ENCODE peak calls at places on chromosomes 12 and 14, in seven cellular contexts. Q is aorta; G is mesendoderm; P is H9; H is upper lobe of right lung; D is OCI-LY7; F is CD8-positive, alpha-beta memory T cell. V is an unnamed sample. For H3K4me1, the result is how much of the 10 kb centered on the place peaks cover.

GRCh38 chr14:80959448-80960006 is 4.1 kb downstream of the TSHR start:
- DNase-seq in Q (no peak), G (no peak), P (no peak), H (no peak), D (peak), F (peak), V (no peak)

GRCh38 chr12:77746108-77746507 is 84.6 kb upstream of the NAV3 start:
- DNase-seq in Q (no peak), G (no peak), P (no peak), H (no peak), D (peak), F (no peak), V (no peak)

GRCh38 chr14:53953828-53954550 is 2.6 kb downstream of the BMP4 start:
- DNase-seq in Q (peak), G (peak), P (peak), H (peak), D (no peak), F (no peak), V (peak)

GRCh38 chr12:114504311-114504710 is 98.4 kb upstream of the TBX5 start:
- DNase-seq in Q (no peak), G (no peak), P (no peak), H (no peak), D (no peak), F (no peak), V (no peak)

GRCh38 chr12:26056335-26056734 is 68.5 kb downstream of the BHLHE41 start:
- DNase-seq in Q (no peak), G (no peak), P (no peak), H (no peak), D (no peak), F (no peak), V (no peak)

GRCh38 chr14:49767473-49768300 is at the start of gene KLHDC2:
- DNase-seq in Q (peak), G (peak), P (peak), H (peak), D (peak), F (peak), V (peak)

GRCh38 chr12:102021540-102022246 is 40.1 kb downstream of the WASHC3 start:
- DNase-seq in Q (no peak), G (no peak), P (no peak), H (no peak), D (no peak), F (no peak), V (no peak)

GRCh38 chr12:13097526-13097925 is 5.9 kb downstream of the GSG1 start:
- DNase-seq in Q (peak), G (no peak), P (no peak), H (no peak), D (no peak), F (no peak), V (no peak)

GRCh38 chr12:111655356-111655755 is 30.4 kb downstream of the BRAP start:
- DNase-seq in Q (no peak), G (no peak), P (no peak), H (no peak), D (no peak), F (no peak), V (no peak)

GRCh38 chr12:65900912-65901672 is 76.8 kb downstream of the HMGA2 start:
- DNase-seq in Q (no peak), G (no peak), P (no peak), H (no peak), D (no peak), F (no peak), V (no peak)

GRCh38 chr12:19477071-19477470 is 37.8 kb downstream of the AEBP2 start:
- DNase-seq in Q (no peak), G (no peak), P (no peak), H (no peak), D (no peak), F (no peak), V (no peak)

GRCh38 chr14:100767788-100768536 is 41.3 kb downstream of the DLK1 start:
- DNase-seq in Q (no peak), G (no peak), P (peak), H (peak), D (no peak), F (no peak), V (no peak)

GRCh38 chr12:69732088-69732487 is 6.6 kb upstream of the RAB3IP start:
- DNase-seq in Q (no peak), G (no peak), P (no peak), H (no peak), D (no peak), F (no peak), V (no peak)

GRCh38 chr14:29039171-29039570 is 272.6 kb downstream of the FOXG1 start:
- DNase-seq in Q (no peak), G (peak), P (no peak), H (no peak), D (no peak), F (no peak), V (no peak)

GRCh38 chr12:116159175-116159574 is 118.3 kb downstream of the MED13L start:
- DNase-seq in Q (no peak), G (no peak), P (no peak), H (no peak), D (no peak), F (no peak), V (no peak)

GRCh38 chr12:106226884-106227640 is 20.8 kb downstream of the CKAP4 start:
- DNase-seq in Q (no peak), G (peak), P (peak), H (no peak), D (peak), F (peak), V (no peak)

GRCh38 chr12:128818065-128819022 is 5.4 kb downstream of the SLC15A4 start:
- DNase-seq in Q (peak), G (peak), P (no peak), H (no peak), D (peak), F (no peak), V (no peak)

GRCh38 chr12:82411561-82412230 is 53.4 kb downstream of the METTL25 start:
- DNase-seq in Q (no peak), G (no peak), P (no peak), H (no peak), D (no peak), F (no peak), V (no peak)

GRCh38 chr12:21169878-21170472 is 39.0 kb downstream of the SLCO1B1 start:
- DNase-seq in Q (no peak), G (peak), P (peak), H (no peak), D (peak), F (no peak), V (peak)

GRCh38 chr14:74389980-74390379 is 36.0 kb downstream of the SYNDIG1L start:
- DNase-seq in Q (no peak), G (no peak), P (no peak), H (no peak), D (no peak), F (no peak), V (no peak)

GRCh38 chr14:104266643-104267575 is 128.5 kb downstream of the KIF26A start:
- DNase-seq in Q (no peak), G (no peak), P (peak), H (peak), D (no peak), F (no peak), V (no peak)

GRCh38 chr12:12927211-12928079 is 24.5 kb downstream of the GPRC5D start:
- DNase-seq in Q (peak), G (peak), P (no peak), H (peak), D (no peak), F (peak), V (peak)

GRCh38 chr14:67166450-67166853 is 22.8 kb upstream of the GARIN2 start:
- DNase-seq in Q (no peak), G (peak), P (no peak), H (no peak), D (peak), F (peak), V (peak)

GRCh38 chr14:104250175-104250574 is 111.8 kb downstream of the KIF26A start:
- DNase-seq in Q (no peak), G (no peak), P (peak), H (peak), D (no peak), F (no peak), V (no peak)

GRCh38 chr14:92505826-92506225 is 7.8 kb upstream of the RIN3 start:
- DNase-seq in Q (peak), G (no peak), P (no peak), H (no peak), D (no peak), F (no peak), V (no peak)

GRCh38 chr14:86391085-86391484 is 861.1 kb downstream of the FLRT2 start:
- DNase-seq in Q (no peak), G (no peak), P (no peak), H (no peak), D (no peak), F (no peak), V (no peak)

GRCh38 chr12:24697769-24698168 is 251.1 kb downstream of the BCAT1 start:
- DNase-seq in Q (no peak), G (no peak), P (no peak), H (no peak), D (no peak), F (no peak), V (no peak)

GRCh38 chr12:106062693-106063092 is 76.1 kb downstream of the NUAK1 start:
- DNase-seq in Q (no peak), G (peak), P (no peak), H (no peak), D (no peak), F (no peak), V (no peak)

GRCh38 chr14:104389326-104390220 is 190.0 kb upstream of the C14orf180 start:
- DNase-seq in Q (no peak), G (no peak), P (peak), H (peak), D (peak), F (peak), V (no peak)

GRCh38 chr12:6963016-6963731 is 7.3 kb downstream of the PHB2 start:
- DNase-seq in Q (no peak), G (peak), P (peak), H (peak), D (no peak), F (no peak), V (peak)

GRCh38 chr12:113198286-113198685 is 12.8 kb downstream of the RITA1 start:
- DNase-seq in Q (no peak), G (no peak), P (no peak), H (no peak), D (no peak), F (no peak), V (no peak)

GRCh38 chr12:7395950-7396349 is 48.0 kb downstream of the CD163L1 start:
- DNase-seq in Q (no peak), G (no peak), P (no peak), H (no peak), D (no peak), F (no peak), V (no peak)

GRCh38 chr14:89616425-89617141 is 199.6 kb upstream of the FOXN3 start:
- DNase-seq in Q (no peak), G (peak), P (no peak), H (no peak), D (peak), F (peak), V (no peak)

GRCh38 chr14:91158091-91158790 is 44.4 kb downstream of the DGLUCY start:
- DNase-seq in Q (no peak), G (no peak), P (no peak), H (peak), D (no peak), F (no peak), V (peak)
- H3K4me1 ChIP-seq in Q (under half), G (under half), P (under half), H (under half), D (under half), F (under half), V (half or more)

DNA sequence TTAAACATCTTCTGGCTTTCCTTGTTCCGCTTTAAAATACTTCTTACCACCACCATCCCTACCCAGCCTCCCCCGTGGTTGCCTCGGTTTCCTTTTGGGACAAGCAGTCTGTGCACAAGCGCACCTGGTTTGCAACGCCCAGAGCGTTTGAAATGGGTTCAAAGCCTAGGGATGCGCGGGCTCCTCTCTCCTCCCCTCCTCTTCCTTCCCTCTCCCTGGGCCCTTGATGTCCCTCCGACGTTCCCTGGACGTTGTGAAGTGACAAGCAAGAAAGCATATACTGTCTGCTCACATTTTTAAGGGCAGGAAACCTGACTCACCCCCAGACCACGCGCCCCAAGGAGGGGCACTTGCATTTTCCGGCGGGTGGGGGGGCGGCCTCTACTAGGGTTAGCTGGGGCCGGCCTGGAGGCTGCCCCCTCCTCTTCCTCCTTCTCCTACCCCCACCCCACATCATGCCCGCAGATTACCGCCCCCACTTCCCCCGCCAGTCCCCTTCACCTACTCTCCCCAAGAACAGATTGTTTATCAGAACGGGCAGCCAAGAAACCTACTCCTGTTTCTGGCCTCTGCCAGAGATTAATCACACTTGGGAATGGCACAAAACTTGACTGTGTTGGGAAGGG is 9.5 kb upstream of the IRF2BPL start:
- DNase-seq in Q (no peak), G (no peak), P (no peak), H (peak), D (no peak), F (no peak), V (no peak)
- H3K4me1 ChIP-seq in Q (under half), G (under half), P (under half), H (half or more), D (half or more), F (half or more), V (under half)

GRCh38 chr12:123971770-123972447 is 722 bp downstream of the CCDC92 start:
- DNase-seq in Q (no peak), G (peak), P (peak), H (peak), D (peak), F (peak), V (peak)
- H3K4me1 ChIP-seq in Q (under half), G (under half), P (under half), H (under half), D (under half), F (under half), V (under half)

GRCh38 chr12:4285070-4285469 is 11.5 kb downstream of the CCND2 start:
- DNase-seq in Q (no peak), G (no peak), P (no peak), H (no peak), D (no peak), F (no peak), V (no peak)

GRCh38 chr12:4284306-4284705 is 10.7 kb downstream of the CCND2 start:
- DNase-seq in Q (no peak), G (no peak), P (no peak), H (no peak), D (no peak), F (no peak), V (no peak)

GRCh38 chr12:4286771-4287317 is 13.3 kb downstream of the CCND2 start:
- DNase-seq in Q (no peak), G (no peak), P (no peak), H (no peak), D (no peak), F (no peak), V (peak)

GRCh38 chr12:4287325-4288290 is 14.0 kb downstream of the CCND2 start:
- DNase-seq in Q (no peak), G (no peak), P (no peak), H (no peak), D (no peak), F (no peak), V (no peak)

DNA sequence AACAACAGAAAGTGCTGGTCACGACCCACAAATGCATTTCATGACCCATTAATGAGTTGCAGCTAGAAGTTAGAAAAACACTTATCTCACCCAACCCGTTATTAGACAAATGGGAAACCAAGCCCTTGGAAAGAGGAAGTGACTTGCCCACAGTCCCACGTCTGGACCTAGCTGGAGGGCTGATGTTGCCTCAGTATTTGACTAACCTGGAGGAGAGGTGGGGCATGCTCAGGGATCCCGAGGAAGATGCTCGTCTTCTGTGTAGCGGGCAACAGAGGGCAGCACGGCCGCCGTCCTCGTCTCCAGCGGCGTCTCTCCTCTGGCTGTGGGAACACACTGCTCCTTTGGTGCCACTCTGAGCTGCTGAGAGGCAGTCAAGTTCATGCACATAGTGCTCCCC is 12.7 kb downstream of the CCND2 start:
- DNase-seq in Q (no peak), G (no peak), P (no peak), H (no peak), D (no peak), F (no peak), V (peak)
- H3K4me1 ChIP-seq in Q (under half), G (under half), P (under half), H (under half), D (under half), F (under half), V (under half)

GRCh38 chr14:68781161-68782021 is 11.5 kb downstream of the ZFP36L1 start:
- DNase-seq in Q (no peak), G (peak), P (no peak), H (no peak), D (peak), F (peak), V (peak)
- H3K4me1 ChIP-seq in Q (under half), G (under half), P (under half), H (under half), D (under half), F (half or more), V (half or more)

GRCh38 chr14:69694730-69695663 is 71.9 kb upstream of the SRSF5 start:
- DNase-seq in Q (no peak), G (no peak), P (no peak), H (no peak), D (peak), F (no peak), V (no peak)

GRCh38 chr14:69698572-69698971 is 68.4 kb upstream of the SRSF5 start:
- DNase-seq in Q (no peak), G (no peak), P (no peak), H (no peak), D (no peak), F (no peak), V (no peak)

GRCh38 chr14:69695664-69696527 is 71.0 kb upstream of the SRSF5 start:
- DNase-seq in Q (no peak), G (peak), P (no peak), H (no peak), D (peak), F (no peak), V (no peak)

GRCh38 chr14:69693823-69694729 is 72.9 kb upstream of the SRSF5 start:
- DNase-seq in Q (no peak), G (peak), P (no peak), H (no peak), D (peak), F (no peak), V (no peak)

DNA sequence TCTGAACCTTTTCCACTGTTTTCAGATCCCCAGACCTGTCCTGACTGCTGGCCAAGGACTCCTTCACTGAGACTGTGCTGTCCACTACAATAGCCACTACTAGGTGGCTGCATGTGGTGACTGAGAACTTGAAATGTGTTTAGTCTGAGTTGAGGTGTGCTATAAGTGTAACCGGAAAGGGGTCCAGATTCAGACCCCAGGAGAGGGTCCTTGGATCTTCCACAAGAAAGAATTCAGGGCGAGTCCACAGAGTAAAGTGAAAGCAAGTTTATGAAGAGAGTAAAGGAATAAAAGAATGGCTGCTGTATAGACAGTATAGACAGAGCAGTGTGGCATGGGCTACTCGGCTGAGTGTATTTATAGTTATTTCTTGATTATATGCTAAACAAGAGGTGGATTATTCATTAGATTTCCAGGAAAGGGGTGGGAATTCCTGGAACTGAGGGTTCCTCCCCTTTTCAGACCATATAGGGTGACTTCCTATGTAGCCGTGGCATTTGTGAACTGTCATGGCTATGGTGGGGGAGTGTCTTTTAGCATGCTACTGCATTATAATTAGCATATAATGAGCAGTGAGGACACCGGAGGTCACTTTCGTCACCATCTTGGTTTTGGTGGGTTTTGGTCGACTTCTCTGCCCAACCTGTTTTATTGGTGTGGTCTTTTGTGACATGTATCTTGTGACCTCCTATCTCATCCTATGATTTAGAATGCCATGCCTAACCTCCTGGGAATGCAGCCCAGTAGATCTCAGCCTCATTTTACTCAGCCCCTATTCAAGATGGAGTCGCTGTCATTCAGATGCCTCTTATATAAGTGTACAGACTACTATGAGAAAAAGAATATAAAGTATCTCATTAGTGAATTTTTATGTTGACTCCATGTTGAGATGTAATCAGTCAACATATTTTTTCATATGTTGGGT is 70.0 kb upstream of the SRSF5 start:
- DNase-seq in Q (no peak), G (no peak), P (no peak), H (no peak), D (no peak), F (no peak), V (no peak)
- H3K4me1 ChIP-seq in Q (under half), G (under half), P (under half), H (half or more), D (half or more), F (under half), V (under half)

GRCh38 chr12:2094597-2094996 is 41.8 kb downstream of the CACNA1C start:
- DNase-seq in Q (no peak), G (no peak), P (no peak), H (peak), D (peak), F (no peak), V (no peak)

GRCh38 chr12:2092890-2093289 is 40.1 kb downstream of the CACNA1C start:
- DNase-seq in Q (peak), G (peak), P (no peak), H (peak), D (no peak), F (no peak), V (no peak)

GRCh38 chr12:2095878-2096277 is 43.1 kb downstream of the CACNA1C start:
- DNase-seq in Q (no peak), G (no peak), P (no peak), H (peak), D (no peak), F (no peak), V (no peak)

GRCh38 chr12:2097617-2098016 is 44.8 kb downstream of the CACNA1C start:
- DNase-seq in Q (no peak), G (no peak), P (no peak), H (peak), D (no peak), F (no peak), V (no peak)

DNA sequence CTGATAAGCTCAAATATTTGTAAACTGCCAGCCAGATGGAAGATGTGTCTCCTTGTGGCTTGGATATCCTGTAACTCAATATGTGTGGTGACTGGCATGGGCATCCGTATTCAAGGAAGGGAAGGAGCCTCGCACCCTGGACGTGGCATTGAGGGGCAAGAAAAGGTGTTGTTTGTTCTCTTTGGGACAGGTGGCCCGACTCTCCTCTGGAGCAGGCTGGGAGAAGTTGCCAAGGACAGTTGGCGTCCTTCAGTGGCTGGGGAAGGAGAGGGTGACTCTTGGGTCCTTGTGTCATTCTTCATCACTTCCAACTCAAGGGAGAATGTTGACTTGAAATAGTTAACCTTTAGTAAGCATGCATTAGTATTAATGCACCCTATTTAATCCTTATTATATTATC is 39.6 kb downstream of the CACNA1C start:
- DNase-seq in Q (no peak), G (no peak), P (no peak), H (peak), D (no peak), F (no peak), V (no peak)
- H3K4me1 ChIP-seq in Q (under half), G (under half), P (under half), H (under half), D (under half), F (under half), V (under half)

GRCh38 chr12:49808686-49809368 is 19.4 kb downstream of the NCKAP5L start:
- DNase-seq in Q (no peak), G (peak), P (no peak), H (no peak), D (no peak), F (no peak), V (no peak)
- H3K4me1 ChIP-seq in Q (under half), G (under half), P (under half), H (under half), D (under half), F (under half), V (under half)